ENCODE peak calls at places on chromosome 16, in seven cellular contexts. V is A549, A is IMR-90, F is H1, N is K562, Y is HepG2, D is GM12878. O is an unnamed sample.

GRCh38 chr16:29237971-29238370 is 168.5 kb downstream of the NPIPB11 start:
- DNase-seq in V (no peak), A (no peak), F (no peak), N (no peak), Y (no peak), D (no peak), O (no peak)

GRCh38 chr16:81778231-81778630 is 860 bp upstream of the PLCG2 start:
- DNase-seq in V (no peak), A (no peak), F (no peak), N (no peak), Y (no peak), D (no peak), O (no peak)

GRCh38 chr16:75053791-75054555 is 55.1 kb downstream of the ZNRF1 start:
- DNase-seq in V (no peak), A (no peak), F (no peak), N (no peak), Y (peak; percentile 94), D (no peak), O (peak; percentile 40)

GRCh38 chr16:85617948-85618347 is 4.8 kb downstream of the GSE1 start:
- DNase-seq in V (no peak), A (no peak), F (no peak), N (no peak), Y (no peak), D (no peak), O (no peak)

GRCh38 chr16:4944333-4945281 is 7.7 kb upstream of the PPL start:
- DNase-seq in V (peak; percentile 89), A (peak; percentile 97), F (no peak), N (peak; percentile 54), Y (peak; percentile 98), D (no peak), O (peak; percentile 84)

GRCh38 chr16:4580245-4580644 is 24.1 kb downstream of the C16orf96 start:
- DNase-seq in V (no peak), A (no peak), F (no peak), N (peak; percentile 1), Y (no peak), D (no peak), O (no peak)

GRCh38 chr16:28553776-28554633 is at the start of gene SGF29:
- DNase-seq in V (peak; percentile 90), A (peak; percentile 89), F (peak; percentile 56), N (peak; percentile 98), Y (peak; percentile 82), D (peak; percentile 82), O (peak; percentile 86)

GRCh38 chr16:87966685-87967185 is 15.5 kb downstream of the BANP start:
- DNase-seq in V (no peak), A (no peak), F (no peak), N (no peak), Y (no peak), D (no peak), O (no peak)

GRCh38 chr16:85304337-85304736 is 192.1 kb upstream of the CIBAR2 start:
- DNase-seq in V (no peak), A (no peak), F (no peak), N (no peak), Y (no peak), D (no peak), O (no peak)

GRCh38 chr16:84585886-84586285 is 32.0 kb downstream of the COTL1 start:
- DNase-seq in V (peak; percentile 40), A (no peak), F (peak; percentile 38), N (peak; percentile 88), Y (no peak), D (no peak), O (peak; percentile 27)

GRCh38 chr16:84478172-84478948 is 26.1 kb downstream of the MEAK7 start:
- DNase-seq in V (no peak), A (peak; percentile 88), F (no peak), N (no peak), Y (no peak), D (no peak), O (no peak)

GRCh38 chr16:57175896-57176295 is 9.9 kb downstream of the PSME3IP1 start:
- DNase-seq in V (no peak), A (no peak), F (no peak), N (no peak), Y (no peak), D (no peak), O (no peak)

GRCh38 chr16:21645261-21645721 is 7.1 kb downstream of the IGSF6 start:
- DNase-seq in V (no peak), A (peak; percentile 43), F (no peak), N (no peak), Y (no peak), D (peak; percentile 69), O (no peak)

GRCh38 chr16:30557397-30557949 is 701 bp downstream of the ZNF764 start:
- DNase-seq in V (no peak), A (no peak), F (no peak), N (no peak), Y (no peak), D (no peak), O (no peak)

GRCh38 chr16:30372725-30373124 is 1.9 kb upstream of the MYL11 start:
- DNase-seq in V (no peak), A (no peak), F (no peak), N (no peak), Y (no peak), D (no peak), O (no peak)

GRCh38 chr16:74700206-74701040 is at the start of gene MLKL:
- DNase-seq in V (peak; percentile 72), A (peak; percentile 26), F (no peak), N (peak; percentile 46), Y (peak; percentile 62), D (peak; percentile 11), O (peak; percentile 31)

GRCh38 chr16:19884021-19884485 is 595 bp downstream of the GPRC5B start:
- DNase-seq in V (no peak), A (no peak), F (no peak), N (no peak), Y (no peak), D (no peak), O (no peak)

GRCh38 chr16:11149011-11149616 is 106.9 kb downstream of the SOCS1 start:
- DNase-seq in V (no peak), A (peak; percentile 27), F (no peak), N (peak; percentile 92), Y (peak; percentile 65), D (no peak), O (no peak)

DNA sequence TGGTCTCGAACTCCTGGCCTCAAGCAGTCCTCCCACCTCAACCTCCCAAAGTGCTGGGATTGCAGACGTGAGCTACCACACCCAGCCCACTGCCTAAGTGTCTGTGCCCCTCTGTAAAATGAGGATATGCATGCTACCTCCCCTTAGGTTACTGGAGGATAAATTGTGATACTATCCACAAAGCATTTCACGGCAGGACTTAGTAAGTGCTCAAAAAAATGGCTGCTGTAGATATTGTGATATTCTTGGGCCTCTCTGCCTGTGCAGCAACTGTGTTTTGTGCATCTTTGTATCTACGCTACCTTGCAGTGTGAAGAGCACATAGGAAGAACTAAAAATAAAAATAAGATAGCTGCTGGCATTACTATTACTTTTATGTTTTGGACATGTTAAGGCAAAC is 1.9 kb upstream of the CASKIN1 start:
- DNase-seq in V (no peak), A (no peak), F (no peak), N (no peak), Y (no peak), D (no peak), O (no peak)
- TF ChIP-seq CEBPB in V (no peak), A (no peak), F (no peak), N (no peak), Y (no peak), D (no peak), O (no peak)

GRCh38 chr16:89024546-89024945 is 47.5 kb upstream of the CBFA2T3 start:
- DNase-seq in V (no peak), A (no peak), F (no peak), N (no peak), Y (no peak), D (no peak), O (no peak)
- TF ChIP-seq CEBPB in V (no peak), A (no peak), F (no peak), N (no peak), Y (no peak), D (no peak), O (no peak)

GRCh38 chr16:2966803-2967184 is 2.4 kb upstream of the PAQR4 start:
- DNase-seq in V (no peak), A (no peak), F (no peak), N (no peak), Y (no peak), D (no peak), O (no peak)

GRCh38 chr16:2968368-2968737 is 795 bp upstream of the PAQR4 start:
- DNase-seq in V (no peak), A (no peak), F (no peak), N (peak; percentile 54), Y (no peak), D (no peak), O (peak; percentile 63)

GRCh38 chr16:2968738-2969544 is at the start of gene PAQR4:
- DNase-seq in V (peak; percentile 84), A (peak; percentile 81), F (no peak), N (peak; percentile 93), Y (peak; percentile 80), D (peak; percentile 72), O (peak; percentile 82)

GRCh38 chr16:2967211-2967631 is 1.9 kb upstream of the PAQR4 start:
- DNase-seq in V (no peak), A (no peak), F (no peak), N (no peak), Y (no peak), D (no peak), O (no peak)

DNA sequence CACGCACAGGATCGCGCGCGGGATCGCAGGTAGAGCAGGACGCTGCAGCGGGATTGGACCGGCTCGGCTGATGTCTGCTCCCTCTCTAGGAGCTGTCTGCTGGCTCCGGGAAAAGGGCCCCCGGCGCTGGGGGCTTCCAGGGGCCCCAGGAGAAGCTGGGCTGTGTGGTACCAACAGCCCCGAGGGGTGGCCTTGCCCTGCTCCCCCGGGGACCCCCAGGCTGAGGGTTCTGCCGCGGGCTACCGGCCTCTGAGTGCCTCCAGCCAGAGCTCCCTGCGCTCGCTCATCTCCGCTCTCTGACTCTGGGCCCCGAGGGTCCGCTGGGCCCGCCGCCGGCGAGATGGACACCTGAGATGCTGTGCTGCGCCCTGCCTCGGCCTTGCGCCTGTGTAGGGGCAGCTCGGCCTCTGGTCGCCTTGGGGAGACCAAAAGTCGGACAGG is 1.4 kb upstream of the PAQR4 start:
- DNase-seq in V (no peak), A (no peak), F (no peak), N (no peak), Y (no peak), D (no peak), O (no peak)
- TF ChIP-seq CEBPB in V (no peak), A (no peak), F (no peak), N (no peak), Y (no peak), D (no peak), O (no peak)

GRCh38 chr16:61813339-61813738 is 222.9 kb downstream of the CDH8 start:
- DNase-seq in V (no peak), A (no peak), F (no peak), N (no peak), Y (no peak), D (no peak), O (no peak)

GRCh38 chr16:61814716-61815347 is 221.4 kb downstream of the CDH8 start:
- DNase-seq in V (no peak), A (no peak), F (no peak), N (no peak), Y (no peak), D (no peak), O (no peak)

DNA sequence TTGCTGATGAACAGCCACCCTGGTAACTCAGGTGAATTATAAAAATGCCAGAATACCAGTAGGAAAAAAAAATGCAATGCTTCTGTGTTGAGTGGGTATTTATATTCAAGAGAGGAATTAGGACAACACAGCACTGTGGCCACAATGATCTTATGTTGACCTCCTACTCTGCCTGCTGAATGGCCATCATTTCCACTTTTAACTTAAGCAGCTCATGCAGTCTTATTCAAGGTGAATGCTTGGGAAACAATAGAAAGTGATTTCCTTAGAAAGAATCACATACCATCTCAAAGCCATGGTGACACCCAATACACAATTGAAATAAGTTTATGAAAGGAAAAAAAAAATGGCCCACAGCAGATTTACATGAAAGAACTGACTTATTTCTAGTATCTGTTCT is 224.0 kb downstream of the CDH8 start:
- DNase-seq in V (no peak), A (no peak), F (peak; percentile 15), N (no peak), Y (no peak), D (no peak), O (no peak)
- TF ChIP-seq CEBPB in V (no peak), A (no peak), F (no peak), N (no peak), Y (no peak), D (no peak), O (no peak)

O was measured in HCT116.